ENCODE peak calls at places on chromosomes 12 and 14, in nine cellular contexts. U is psoas muscle, J is GM12878, G is tibial nerve, X is adrenal gland, A is heart left ventricle, C is aorta, F is A549, Y is uterus. I is an unnamed sample. For H3K4me1, the result is how much of the 10 kb centered on the place peaks cover.

GRCh38 chr12:55705802-55706402 is 1.8 kb downstream of the ITGA7 start:
- DNase-seq in U (peak), J (no peak), G (no peak), X (no peak), A (peak), C (peak), F (peak), Y (no peak), I (peak)

GRCh38 chr14:102893452-102893851 is 29.0 kb upstream of the AMN start:
- DNase-seq in U (peak), J (peak), G (peak), X (peak), A (no peak), C (peak), F (no peak), Y (peak), I (no peak)

GRCh38 chr12:51028126-51028810 is 2.1 kb upstream of the SLC11A2 start:
- DNase-seq in U (no peak), J (no peak), G (no peak), X (peak), A (no peak), C (no peak), F (peak), Y (no peak), I (no peak)

GRCh38 chr12:83049306-83049705 is 362.6 kb downstream of the TMTC2 start:
- DNase-seq in U (no peak), J (no peak), G (no peak), X (no peak), A (no peak), C (no peak), F (no peak), Y (no peak), I (no peak)

GRCh38 chr12:48997719-48998496 is 1.3 kb downstream of the DDN start:
- DNase-seq in U (peak), J (no peak), G (no peak), X (no peak), A (peak), C (no peak), F (peak), Y (no peak), I (no peak)

GRCh38 chr14:93171366-93171765 is 13.3 kb downstream of the MOAP1 start:
- DNase-seq in U (no peak), J (no peak), G (no peak), X (peak), A (no peak), C (no peak), F (no peak), Y (no peak), I (no peak)

GRCh38 chr12:21248679-21249078 is 86.0 kb downstream of the SLCO1A2 start:
- DNase-seq in U (no peak), J (no peak), G (no peak), X (no peak), A (no peak), C (no peak), F (peak), Y (no peak), I (no peak)

GRCh38 chr12:88577537-88577936 is 2.7 kb downstream of the KITLG start:
- DNase-seq in U (no peak), J (no peak), G (no peak), X (no peak), A (no peak), C (no peak), F (peak), Y (no peak), I (no peak)

GRCh38 chr14:62557416-62557815 is 487.8 kb downstream of the KCNH5 start:
- DNase-seq in U (no peak), J (no peak), G (no peak), X (no peak), A (no peak), C (no peak), F (no peak), Y (no peak), I (no peak)

GRCh38 chr12:105705765-105706164 is 375.3 kb downstream of the C12orf75 start:
- DNase-seq in U (peak), J (no peak), G (peak), X (peak), A (peak), C (no peak), F (peak), Y (peak), I (no peak)

GRCh38 chr12:124261885-124262284 is 33.0 kb upstream of the RFLNA start:
- DNase-seq in U (no peak), J (no peak), G (no peak), X (no peak), A (no peak), C (no peak), F (no peak), Y (no peak), I (no peak)

GRCh38 chr14:26765768-26766550 is 168.1 kb upstream of the NOVA1 start:
- DNase-seq in U (peak), J (no peak), G (peak), X (no peak), A (peak), C (no peak), F (peak), Y (peak), I (peak)

GRCh38 chr14:101248056-101248725 is 313.1 kb upstream of the DIO3 start:
- DNase-seq in U (peak), J (no peak), G (no peak), X (no peak), A (no peak), C (no peak), F (no peak), Y (no peak), I (no peak)

GRCh38 chr14:76769636-76770292 is 8.5 kb downstream of the VASH1 start:
- DNase-seq in U (no peak), J (no peak), G (no peak), X (peak), A (peak), C (peak), F (no peak), Y (peak), I (no peak)

GRCh38 chr12:6582196-6582595 is 14.1 kb upstream of the NOP2 start:
- DNase-seq in U (no peak), J (no peak), G (no peak), X (no peak), A (no peak), C (peak), F (peak), Y (no peak), I (no peak)

GRCh38 chr12:28114488-28114887 is 75.8 kb upstream of the CCDC91 start:
- DNase-seq in U (no peak), J (no peak), G (no peak), X (no peak), A (no peak), C (no peak), F (peak), Y (no peak), I (no peak)

GRCh38 chr12:67671419-67671818 is 22.9 kb downstream of the DYRK2 start:
- DNase-seq in U (no peak), J (no peak), G (no peak), X (no peak), A (no peak), C (no peak), F (no peak), Y (no peak), I (no peak)

GRCh38 chr14:76152333-76152681 is 585 bp downstream of the GPATCH2L start:
- DNase-seq in U (peak), J (peak), G (peak), X (peak), A (peak), C (peak), F (peak), Y (peak), I (peak)

GRCh38 chr14:60657609-60657983 is 8.3 kb upstream of the SIX1 start:
- DNase-seq in U (no peak), J (no peak), G (no peak), X (no peak), A (no peak), C (no peak), F (no peak), Y (no peak), I (no peak)

GRCh38 chr12:29148065-29148957 is 767 bp upstream of the FAR2 start:
- DNase-seq in U (peak), J (no peak), G (no peak), X (peak), A (peak), C (no peak), F (peak), Y (peak), I (peak)

GRCh38 chr14:90698379-90698869 is 117.8 kb downstream of the TTC7B start:
- DNase-seq in U (peak), J (no peak), G (peak), X (peak), A (peak), C (no peak), F (no peak), Y (peak), I (peak)

GRCh38 chr12:43180242-43180641 is 371.8 kb downstream of the ADAMTS20 start:
- DNase-seq in U (no peak), J (no peak), G (no peak), X (no peak), A (no peak), C (no peak), F (no peak), Y (no peak), I (no peak)

GRCh38 chr12:21607701-21608100 is 3.1 kb upstream of the GYS2 start:
- DNase-seq in U (no peak), J (no peak), G (no peak), X (no peak), A (no peak), C (no peak), F (peak), Y (no peak), I (no peak)

GRCh38 chr12:108090932-108091331 is 38.2 kb upstream of the WSCD2 start:
- DNase-seq in U (no peak), J (no peak), G (no peak), X (no peak), A (no peak), C (no peak), F (no peak), Y (no peak), I (no peak)

GRCh38 chr12:990308-990648 is 745 bp upstream of the ERC1 start:
- DNase-seq in U (peak), J (no peak), G (peak), X (peak), A (peak), C (peak), F (no peak), Y (peak), I (peak)

GRCh38 chr12:47758834-47759690 is at the start of gene RAPGEF3:
- DNase-seq in U (peak), J (no peak), G (peak), X (peak), A (peak), C (peak), F (peak), Y (peak), I (peak)

GRCh38 chr14:95334044-95334443 is 14.3 kb upstream of the CLMN start:
- DNase-seq in U (no peak), J (no peak), G (no peak), X (no peak), A (no peak), C (no peak), F (no peak), Y (no peak), I (no peak)

GRCh38 chr12:79687711-79688270 is 3.0 kb downstream of the PAWR start:
- DNase-seq in U (no peak), J (no peak), G (no peak), X (no peak), A (no peak), C (no peak), F (no peak), Y (no peak), I (no peak)

GRCh38 chr12:66804555-66804954 is 125.7 kb upstream of the GRIP1 start:
- DNase-seq in U (no peak), J (no peak), G (no peak), X (no peak), A (no peak), C (no peak), F (no peak), Y (no peak), I (no peak)

GRCh38 chr12:122138616-122139015 is 35.4 kb downstream of the IL31 start:
- DNase-seq in U (no peak), J (no peak), G (no peak), X (no peak), A (no peak), C (no peak), F (no peak), Y (no peak), I (no peak)

GRCh38 chr14:68789798-68790655 is 2.8 kb downstream of the ZFP36L1 start:
- DNase-seq in U (no peak), J (no peak), G (no peak), X (peak), A (peak), C (no peak), F (peak), Y (no peak), I (no peak)

GRCh38 chr12:115657081-115658013 is 620.1 kb downstream of the MED13L start:
- DNase-seq in U (no peak), J (no peak), G (no peak), X (no peak), A (no peak), C (no peak), F (no peak), Y (no peak), I (no peak)

GRCh38 chr14:35878272-35879140 is 52.4 kb downstream of the BRMS1L start:
- DNase-seq in U (peak), J (no peak), G (no peak), X (peak), A (peak), C (no peak), F (peak), Y (peak), I (no peak)

GRCh38 chr12:65656904-65657351 is 167.4 kb upstream of the HMGA2 start:
- DNase-seq in U (no peak), J (no peak), G (no peak), X (no peak), A (no peak), C (no peak), F (peak), Y (no peak), I (no peak)

GRCh38 chr12:2397356-2398045 is 344.7 kb downstream of the CACNA1C start:
- DNase-seq in U (no peak), J (no peak), G (no peak), X (peak), A (no peak), C (no peak), F (no peak), Y (no peak), I (no peak)

GRCh38 chr12:105943525-105943924 is 195.2 kb downstream of the NUAK1 start:
- DNase-seq in U (no peak), J (no peak), G (no peak), X (no peak), A (no peak), C (no peak), F (no peak), Y (no peak), I (no peak)

DNA sequence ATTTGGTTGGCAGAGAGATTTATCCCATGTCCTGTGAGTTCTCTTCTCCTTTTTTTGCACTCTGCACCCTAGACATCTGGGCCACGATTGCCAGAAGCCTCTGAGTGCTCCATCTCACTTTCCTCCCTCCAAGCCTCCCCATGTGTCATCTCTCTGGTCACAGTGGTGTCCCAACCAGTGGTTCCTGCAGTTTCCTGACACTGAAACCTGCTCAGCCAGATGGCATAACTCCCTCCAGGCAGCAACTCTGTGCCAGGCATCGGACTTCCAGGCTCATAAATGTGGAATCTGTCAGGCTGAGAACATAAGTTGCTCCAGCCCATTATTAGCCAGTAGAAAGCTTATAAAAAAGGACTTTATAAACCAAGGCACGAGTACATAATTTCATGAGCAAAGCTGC is 194.2 kb downstream of the DACT1 start:
- DNase-seq in U (no peak), J (no peak), G (no peak), X (no peak), A (no peak), C (no peak), F (no peak), Y (no peak), I (no peak)
- H3K27ac ChIP-seq in U (no peak), J (no peak), G (no peak), X (no peak), A (no peak), C (no peak), F (no peak), Y (no peak), I (no peak)

GRCh38 chr14:104693482-104694431 is 4.3 kb downstream of the INF2 start:
- DNase-seq in U (no peak), J (no peak), G (no peak), X (no peak), A (no peak), C (no peak), F (no peak), Y (no peak), I (peak)

GRCh38 chr14:104694475-104694950 is 5.1 kb downstream of the INF2 start:
- DNase-seq in U (no peak), J (no peak), G (no peak), X (no peak), A (no peak), C (no peak), F (no peak), Y (no peak), I (peak)

GRCh38 chr14:104695660-104696000 is 6.2 kb downstream of the INF2 start:
- DNase-seq in U (no peak), J (no peak), G (no peak), X (no peak), A (no peak), C (no peak), F (no peak), Y (no peak), I (no peak)

GRCh38 chr14:104696671-104697316 is 7.4 kb downstream of the INF2 start:
- DNase-seq in U (no peak), J (no peak), G (no peak), X (no peak), A (no peak), C (no peak), F (no peak), Y (no peak), I (peak)

GRCh38 chr14:104694991-104695659 is 5.7 kb downstream of the INF2 start:
- DNase-seq in U (no peak), J (no peak), G (no peak), X (no peak), A (peak), C (no peak), F (no peak), Y (no peak), I (peak)
- H3K4me1 ChIP-seq in U (under half), J (under half), G (half or more), X (half or more), A (under half), C (under half), F (half or more), Y (under half), I (under half)

GRCh38 chr12:58364389-58365086 is 423.2 kb downstream of the ATP23 start:
- DNase-seq in U (no peak), J (no peak), G (no peak), X (no peak), A (no peak), C (no peak), F (peak), Y (no peak), I (no peak)

GRCh38 chr12:58365087-58365390 is 423.7 kb downstream of the ATP23 start:
- DNase-seq in U (no peak), J (no peak), G (no peak), X (no peak), A (no peak), C (no peak), F (no peak), Y (no peak), I (no peak)

GRCh38 chr12:58369576-58369975 is 428.2 kb downstream of the ATP23 start:
- DNase-seq in U (no peak), J (no peak), G (no peak), X (no peak), A (no peak), C (no peak), F (no peak), Y (no peak), I (no peak)

GRCh38 chr12:58367041-58367440 is 425.7 kb downstream of the ATP23 start:
- DNase-seq in U (no peak), J (no peak), G (no peak), X (no peak), A (no peak), C (no peak), F (no peak), Y (no peak), I (no peak)

GRCh38 chr12:58368001-58368400 is 426.6 kb downstream of the ATP23 start:
- DNase-seq in U (no peak), J (no peak), G (no peak), X (no peak), A (no peak), C (no peak), F (no peak), Y (no peak), I (no peak)
- H3K4me3 ChIP-seq in U (no peak), J (no peak), G (no peak), X (no peak), A (no peak), C (no peak), F (no peak), Y (no peak), I (no peak)

GRCh38 chr14:55698051-55698450 is 118.0 kb downstream of the KTN1 start:
- DNase-seq in U (no peak), J (no peak), G (no peak), X (no peak), A (no peak), C (no peak), F (peak), Y (no peak), I (no peak)
- H3K27ac ChIP-seq in U (no peak), J (no peak), G (no peak), X (no peak), A (no peak), C (no peak), F (peak), Y (no peak), I (no peak)

GRCh38 chr12:13176257-13176656 is 20.3 kb upstream of the EMP1 start:
- DNase-seq in U (no peak), J (no peak), G (no peak), X (no peak), A (no peak), C (no peak), F (no peak), Y (no peak), I (no peak)
- H3K4me1 ChIP-seq in U (under half), J (under half), G (under half), X (under half), A (under half), C (under half), F (under half), Y (under half), I (under half)

GRCh38 chr12:89845356-89845755 is 136.7 kb upstream of the ATP2B1 start:
- DNase-seq in U (no peak), J (no peak), G (no peak), X (no peak), A (no peak), C (no peak), F (no peak), Y (no peak), I (no peak)
- H3K4me3 ChIP-seq in U (no peak), J (no peak), G (no peak), X (no peak), A (no peak), C (no peak), F (no peak), Y (no peak), I (no peak)

GRCh38 chr12:102629262-102629888 is 149.0 kb upstream of the IGF1 start:
- DNase-seq in U (no peak), J (no peak), G (no peak), X (no peak), A (no peak), C (no peak), F (no peak), Y (no peak), I (no peak)

GRCh38 chr12:102634216-102634615 is 153.9 kb upstream of the IGF1 start:
- DNase-seq in U (no peak), J (no peak), G (no peak), X (no peak), A (no peak), C (no peak), F (no peak), Y (no peak), I (no peak)

GRCh38 chr12:102631274-102631673 is 150.9 kb upstream of the IGF1 start:
- DNase-seq in U (no peak), J (no peak), G (no peak), X (no peak), A (no peak), C (no peak), F (peak), Y (no peak), I (no peak)
- H3K27ac ChIP-seq in U (no peak), J (no peak), G (no peak), X (no peak), A (no peak), C (no peak), F (peak), Y (no peak), I (no peak)

GRCh38 chr12:59710004-59710628 is 114.3 kb downstream of the SLC16A7 start:
- DNase-seq in U (no peak), J (no peak), G (no peak), X (no peak), A (no peak), C (no peak), F (no peak), Y (no peak), I (no peak)
- H3K4me1 ChIP-seq in U (under half), J (under half), G (under half), X (under half), A (under half), C (under half), F (under half), Y (under half), I (under half)

DNA sequence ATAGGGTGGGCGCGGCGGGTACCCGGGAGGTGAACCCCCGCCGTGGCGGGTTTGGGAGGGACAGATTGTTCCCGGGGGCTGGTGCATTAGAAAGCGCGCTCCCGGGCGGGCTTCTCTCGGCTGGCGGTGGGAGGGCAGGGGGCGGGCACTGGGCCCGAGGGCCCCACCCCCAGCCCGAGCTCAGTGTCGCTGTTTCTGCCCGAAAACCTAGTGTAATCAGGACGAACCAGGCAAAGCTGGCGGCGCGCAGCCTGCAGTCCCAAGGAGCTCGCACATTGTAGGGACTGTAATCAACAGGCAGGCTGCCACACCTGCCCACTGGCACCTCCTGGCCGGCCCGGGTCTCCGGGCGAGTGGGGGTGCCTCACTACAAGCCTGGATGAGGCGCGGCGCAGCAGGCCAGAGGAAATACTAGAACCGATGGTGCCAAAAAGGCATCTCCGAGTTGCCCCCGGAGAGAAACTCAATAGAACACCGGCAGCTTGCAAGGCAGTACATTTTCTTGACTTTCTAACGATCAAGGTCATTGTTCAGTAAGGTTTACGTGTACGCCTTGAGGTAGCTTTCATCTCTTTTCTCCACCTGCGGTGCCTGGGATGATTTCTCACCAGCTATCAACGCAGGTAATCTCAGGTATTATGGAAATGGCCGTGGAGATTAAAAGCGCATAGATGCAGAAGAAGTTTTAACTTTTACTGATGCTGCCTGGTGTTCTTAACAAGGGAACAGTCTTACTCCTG is 845 bp upstream of the SPTB start:
- DNase-seq in U (peak), J (no peak), G (no peak), X (peak), A (peak), C (peak), F (peak), Y (peak), I (peak)
- H3K4me3 ChIP-seq in U (peak), J (peak), G (peak), X (no peak), A (peak), C (peak), F (peak), Y (peak), I (peak)

I was measured in right cardiac atrium.